ENCODE peak calls at places on chromosomes 3 and 15, in six cellular contexts. Y is left ventricle myocardium superior; K is SK-N-SH; T is activated CD8-positive, alpha-beta memory T cell treated with anti-CD3 and anti-CD28 coated beads for 1 hour; V is anterior cingulate cortex; H is ACHN. X is an unnamed sample.
A peak's percentile ranks its signal among the peaks of the same experiment; 100 is the strongest.

GRCh38 chr3:155356594-155357370 is 63.3 kb upstream of the STRIT1 start:
- DNase-seq in Y (peak; percentile 38), K (no peak), T (no peak), V (no peak), H (peak; percentile 2), X (no peak)

GRCh38 chr3:71395927-71396695 is 187.4 kb downstream of the FOXP1 start:
- DNase-seq in Y (no peak), K (no peak), T (no peak), V (no peak), H (peak; percentile 18), X (no peak)

GRCh38 chr3:35849496-35849895 is 210.2 kb downstream of the ARPP21 start:
- DNase-seq in Y (no peak), K (no peak), T (no peak), V (no peak), H (no peak), X (no peak)

GRCh38 chr3:27357665-27358258 is 11.4 kb downstream of the NEK10 start:
- DNase-seq in Y (no peak), K (peak; percentile 39), T (peak; percentile 14), V (no peak), H (peak; percentile 65), X (no peak)

GRCh38 chr3:58998476-58999117 is 51.2 kb downstream of the CFAP20DC start:
- DNase-seq in Y (no peak), K (peak; percentile 3), T (no peak), V (no peak), H (peak; percentile 89), X (no peak)

GRCh38 chr3:72300621-72301020 is 515.7 kb upstream of the PROK2 start:
- DNase-seq in Y (no peak), K (no peak), T (no peak), V (no peak), H (no peak), X (no peak)

GRCh38 chr3:128217702-128218475 is 64.6 kb downstream of the EEFSEC start:
- DNase-seq in Y (no peak), K (peak; percentile 41), T (no peak), V (no peak), H (peak; percentile 74), X (no peak)

GRCh38 chr15:64678126-64678819 is 97.1 kb downstream of the RBPMS2 start:
- DNase-seq in Y (no peak), K (no peak), T (no peak), V (no peak), H (no peak), X (no peak)

GRCh38 chr3:104628185-104628789 is 738.4 kb upstream of the ALCAM start:
- DNase-seq in Y (no peak), K (peak; percentile 37), T (no peak), V (no peak), H (peak; percentile 64), X (no peak)

GRCh38 chr3:38031022-38031994 is 1.9 kb upstream of the PLCD1 start:
- DNase-seq in Y (no peak), K (no peak), T (no peak), V (peak; percentile 31), H (peak; percentile 81), X (peak; percentile 89)

GRCh38 chr3:43213631-43214030 is 72.7 kb upstream of the SNRK start:
- DNase-seq in Y (no peak), K (no peak), T (no peak), V (no peak), H (peak; percentile 20), X (no peak)

GRCh38 chr3:18618723-18619122 is 193.6 kb upstream of the SATB1 start:
- DNase-seq in Y (no peak), K (no peak), T (no peak), V (no peak), H (no peak), X (no peak)

GRCh38 chr3:132347095-132347494 is 29.9 kb downstream of the ACP3 start:
- DNase-seq in Y (no peak), K (no peak), T (no peak), V (peak; percentile 9), H (no peak), X (no peak)

GRCh38 chr15:65903296-65904073 is 34.2 kb downstream of the RAB11A start:
- DNase-seq in Y (no peak), K (no peak), T (no peak), V (no peak), H (peak; percentile 46), X (no peak)

GRCh38 chr3:45011756-45012441 is 14.2 kb upstream of the CLEC3B start:
- DNase-seq in Y (peak; percentile 79), K (no peak), T (no peak), V (no peak), H (peak; percentile 86), X (peak; percentile 67)